ENCODE peak calls at places on chromosomes 6 and 20, in six cellular contexts. One of them, this sample, is unnamed.

GRCh38 chr6:149231786-149232185 is 85.7 kb upstream of the TAB2 start:
- DNase-seq in EL: no peak
- DNase-seq in keratinocyte: no peak
- DNase-seq in RPMI7951: no peak
- DNase-seq in naive thymus-derived CD8-positive, alpha-beta T cell: no peak
- DNase-seq in stimulated activated CD4-positive, alpha-beta T cell treated with anti-CD3 and anti-CD28 coated beads, Interleukin-1b, Interleukin-23, amount 100 ng/mL, for 4 hours: no peak
- DNase-seq in this sample: no peak

GRCh38 chr6:118469468-118469867 is 78.6 kb upstream of the PLN start:
- DNase-seq in keratinocyte: no peak
- DNase-seq in RPMI7951: no peak
- DNase-seq in naive thymus-derived CD8-positive, alpha-beta T cell: no peak
- DNase-seq in stimulated activated CD4-positive, alpha-beta T cell treated with anti-CD3 and anti-CD28 coated beads, Interleukin-1b, Interleukin-23, amount 100 ng/mL, for 4 hours: no peak
- DNase-seq in EL: peak
- DNase-seq in this sample: no peak

GRCh38 chr6:73394577-73395354 is at the start of gene DDX43:
- DNase-seq in stimulated activated CD4-positive, alpha-beta T cell treated with anti-CD3 and anti-CD28 coated beads, Interleukin-1b, Interleukin-23, amount 100 ng/mL, for 4 hours: no peak
- DNase-seq in naive thymus-derived CD8-positive, alpha-beta T cell: peak
- DNase-seq in EL: no peak
- DNase-seq in keratinocyte: no peak
- DNase-seq in RPMI7951: no peak
- DNase-seq in this sample: peak

GRCh38 chr6:52423448-52423847 is 3.3 kb downstream of the EFHC1 start:
- DNase-seq in stimulated activated CD4-positive, alpha-beta T cell treated with anti-CD3 and anti-CD28 coated beads, Interleukin-1b, Interleukin-23, amount 100 ng/mL, for 4 hours: no peak
- DNase-seq in naive thymus-derived CD8-positive, alpha-beta T cell: no peak
- DNase-seq in keratinocyte: no peak
- DNase-seq in EL: no peak
- DNase-seq in RPMI7951: no peak
- DNase-seq in this sample: no peak

GRCh38 chr20:9407805-9408421 is 106.5 kb upstream of the LAMP5 start:
- DNase-seq in naive thymus-derived CD8-positive, alpha-beta T cell: peak
- DNase-seq in stimulated activated CD4-positive, alpha-beta T cell treated with anti-CD3 and anti-CD28 coated beads, Interleukin-1b, Interleukin-23, amount 100 ng/mL, for 4 hours: no peak
- DNase-seq in keratinocyte: peak
- DNase-seq in RPMI7951: peak
- DNase-seq in EL: peak
- DNase-seq in this sample: peak

GRCh38 chr6:43013020-43013842 is 515 bp downstream of the MEA1 start:
- DNase-seq in stimulated activated CD4-positive, alpha-beta T cell treated with anti-CD3 and anti-CD28 coated beads, Interleukin-1b, Interleukin-23, amount 100 ng/mL, for 4 hours: no peak
- DNase-seq in RPMI7951: peak
- DNase-seq in naive thymus-derived CD8-positive, alpha-beta T cell: no peak
- DNase-seq in keratinocyte: no peak
- DNase-seq in EL: peak
- DNase-seq in this sample: peak

GRCh38 chr6:54060286-54060685 is 51.0 kb upstream of the MLIP start:
- DNase-seq in EL: peak
- DNase-seq in RPMI7951: no peak
- DNase-seq in stimulated activated CD4-positive, alpha-beta T cell treated with anti-CD3 and anti-CD28 coated beads, Interleukin-1b, Interleukin-23, amount 100 ng/mL, for 4 hours: no peak
- DNase-seq in keratinocyte: no peak
- DNase-seq in naive thymus-derived CD8-positive, alpha-beta T cell: no peak
- DNase-seq in this sample: peak

GRCh38 chr6:110662468-110663211 is 152.6 kb downstream of the CDK19 start:
- DNase-seq in keratinocyte: no peak
- DNase-seq in stimulated activated CD4-positive, alpha-beta T cell treated with anti-CD3 and anti-CD28 coated beads, Interleukin-1b, Interleukin-23, amount 100 ng/mL, for 4 hours: no peak
- DNase-seq in RPMI7951: no peak
- DNase-seq in EL: peak
- DNase-seq in naive thymus-derived CD8-positive, alpha-beta T cell: no peak
- DNase-seq in this sample: no peak

GRCh38 chr20:61937963-61938838 is 127.5 kb downstream of the TAF4 start:
- DNase-seq in keratinocyte: no peak
- DNase-seq in RPMI7951: no peak
- DNase-seq in naive thymus-derived CD8-positive, alpha-beta T cell: no peak
- DNase-seq in stimulated activated CD4-positive, alpha-beta T cell treated with anti-CD3 and anti-CD28 coated beads, Interleukin-1b, Interleukin-23, amount 100 ng/mL, for 4 hours: no peak
- DNase-seq in EL: no peak
- DNase-seq in this sample: no peak

GRCh38 chr6:3906191-3907019 is 57.2 kb downstream of the FAM50B start:
- DNase-seq in RPMI7951: no peak
- DNase-seq in stimulated activated CD4-positive, alpha-beta T cell treated with anti-CD3 and anti-CD28 coated beads, Interleukin-1b, Interleukin-23, amount 100 ng/mL, for 4 hours: no peak
- DNase-seq in naive thymus-derived CD8-positive, alpha-beta T cell: no peak
- DNase-seq in EL: no peak
- DNase-seq in keratinocyte: no peak
- DNase-seq in this sample: no peak